ENCODE peak calls at places on chromosomes 2 and 18, in seven cellular contexts. R is astrocyte, X is mammary epithelial cell, A is HCT116, Y is GM23338, H is A549, K is endothelial cell of umbilical vein. O is an unnamed sample.

GRCh38 chr18:23918395-23919032 is 96.0 kb upstream of the TTC39C start:
- DNase-seq in R (peak; percentile 19), A (peak; percentile 42), Y (peak; percentile 95), K (peak; percentile 70), H (peak; percentile 44), X (no peak), O (peak; percentile 29)

GRCh38 chr2:64049633-64050220 is 30.5 kb upstream of the VPS54 start:
- DNase-seq in X (peak; percentile 69), K (peak; percentile 84), A (peak; percentile 44), Y (peak; percentile 84), H (peak; percentile 47), R (peak; percentile 37), O (peak; percentile 80)

GRCh38 chr18:63182247-63182771 is 137.3 kb downstream of the BCL2 start:
- DNase-seq in K (no peak), H (no peak), Y (no peak), X (no peak), R (no peak), A (no peak), O (no peak)

GRCh38 chr2:143128681-143129580 is at the start of gene ARHGAP15:
- DNase-seq in K (no peak), R (no peak), A (no peak), H (no peak), X (no peak), Y (no peak), O (no peak)

GRCh38 chr2:240465268-240465764 is 29.9 kb downstream of the GPC1 start:
- DNase-seq in A (no peak), Y (no peak), R (no peak), H (no peak), X (no peak), K (no peak), O (no peak)

GRCh38 chr18:75454022-75454795 is 26.7 kb upstream of the SMIM21 start:
- DNase-seq in A (no peak), H (no peak), X (no peak), Y (no peak), R (no peak), K (no peak), O (no peak)

GRCh38 chr2:199764273-199764800 is 86.7 kb downstream of the FTCDNL1 start:
- DNase-seq in Y (no peak), R (no peak), X (no peak), H (no peak), A (no peak), K (no peak), O (no peak)

GRCh38 chr2:125405816-125406215 is 1250.1 kb upstream of the GYPC start:
- DNase-seq in K (no peak), R (peak; percentile 92), A (no peak), H (peak; percentile 8), Y (peak; percentile 1), X (peak; percentile 63), O (peak; percentile 97)

GRCh38 chr2:10305715-10306114 is 3.0 kb downstream of the HPCAL1 start:
- DNase-seq in Y (peak; percentile 63), X (no peak), H (no peak), R (no peak), K (no peak), A (no peak), O (no peak)

GRCh38 chr2:27956895-27957294 is 66.4 kb downstream of the BABAM2 start:
- DNase-seq in Y (no peak), X (peak; percentile 55), R (peak; percentile 57), H (no peak), A (no peak), K (no peak), O (peak; percentile 65)

GRCh38 chr2:197075754-197076337 is 149.3 kb upstream of the PGAP1 start:
- DNase-seq in Y (peak; percentile 64), K (no peak), A (no peak), R (no peak), X (no peak), H (no peak), O (no peak)

GRCh38 chr2:165016772-165017411 is 61.6 kb upstream of the SLC38A11 start:
- DNase-seq in A (peak; percentile 22), Y (peak; percentile 80), K (peak; percentile 43), X (peak; percentile 43), R (peak; percentile 49), H (peak; percentile 28), O (peak; percentile 60)

GRCh38 chr2:101446869-101447268 is 28.0 kb downstream of the RFX8 start:
- DNase-seq in Y (no peak), H (no peak), X (peak; percentile 87), A (no peak), K (no peak), R (peak; percentile 96), O (peak; percentile 97)

GRCh38 chr2:181313845-181314244 is 143.3 kb upstream of the ITGA4 start:
- DNase-seq in A (no peak), K (no peak), H (no peak), X (no peak), R (no peak), Y (no peak), O (no peak)

GRCh38 chr2:181310967-181311366 is 146.2 kb upstream of the ITGA4 start:
- DNase-seq in K (no peak), X (no peak), Y (no peak), R (no peak), A (no peak), H (no peak), O (no peak)

GRCh38 chr2:181309576-181309975 is 147.6 kb upstream of the ITGA4 start:
- DNase-seq in H (no peak), Y (no peak), A (no peak), R (no peak), K (no peak), X (no peak), O (no peak)

GRCh38 chr2:181311841-181312240 is 145.3 kb upstream of the ITGA4 start:
- DNase-seq in A (no peak), K (no peak), H (no peak), Y (no peak), R (no peak), X (no peak), O (no peak)

DNA sequence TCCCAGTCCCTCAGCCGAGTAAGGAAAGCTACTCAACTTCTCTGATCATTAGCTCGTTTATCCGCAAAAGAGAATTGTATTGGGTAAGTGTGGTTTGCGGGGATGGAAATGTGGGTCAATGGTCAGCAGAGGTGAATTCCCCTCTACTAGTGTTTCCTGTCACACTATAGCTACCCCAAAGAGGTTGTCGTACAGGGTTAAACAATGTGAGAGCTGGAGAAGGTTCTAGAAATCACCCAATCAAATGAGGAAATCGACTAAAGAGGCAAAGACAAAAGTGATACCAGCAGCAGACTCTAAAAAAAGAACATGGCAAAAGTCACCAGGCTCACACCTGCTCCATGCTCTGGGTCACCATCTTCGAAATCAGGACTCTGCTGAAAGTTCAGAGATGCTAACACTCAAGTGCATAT is 144.7 kb upstream of the ITGA4 start:
- DNase-seq in A (no peak), X (no peak), K (no peak), H (no peak), Y (no peak), R (no peak), O (no peak)
- H3K4me2 ChIP-seq in A (no peak overlapping the region), X (no peak overlapping the region), K (no peak overlapping the region), H (no peak overlapping the region), Y (no peak overlapping the region), R (no peak overlapping the region), O (no peak overlapping the region)

GRCh38 chr18:58056159-58056558 is 12.1 kb downstream of the NEDD4L start:
- DNase-seq in R (no peak), X (no peak), K (no peak), Y (no peak), H (no peak), A (no peak), O (no peak)

GRCh38 chr18:58056847-58057246 is 12.8 kb downstream of the NEDD4L start:
- DNase-seq in Y (no peak), A (no peak), X (no peak), K (no peak), R (no peak), H (no peak), O (no peak)

GRCh38 chr18:58052960-58053359 is 8.9 kb downstream of the NEDD4L start:
- DNase-seq in R (no peak), X (no peak), A (no peak), Y (no peak), H (no peak), K (no peak), O (no peak)

GRCh38 chr18:58051765-58052460 is 7.9 kb downstream of the NEDD4L start:
- DNase-seq in K (peak; percentile 55), A (no peak), X (peak; percentile 32), Y (no peak), R (no peak), H (peak; percentile 25), O (peak; percentile 53)

GRCh38 chr18:58054041-58054733 is 10.2 kb downstream of the NEDD4L start:
- DNase-seq in Y (peak; percentile 72), X (peak; percentile 63), K (no peak), H (no peak), A (no peak), R (peak; percentile 74), O (peak; percentile 45)
- H3K4me2 ChIP-seq in Y (peak overlapping the region; percentile 61), X (peak overlapping the region; percentile 64), K (no peak overlapping the region), H (peak overlapping the region; percentile 74), A (peak overlapping the region; percentile 39), R (peak overlapping the region; percentile 50), O (peak overlapping the region; percentile 57)

DNA sequence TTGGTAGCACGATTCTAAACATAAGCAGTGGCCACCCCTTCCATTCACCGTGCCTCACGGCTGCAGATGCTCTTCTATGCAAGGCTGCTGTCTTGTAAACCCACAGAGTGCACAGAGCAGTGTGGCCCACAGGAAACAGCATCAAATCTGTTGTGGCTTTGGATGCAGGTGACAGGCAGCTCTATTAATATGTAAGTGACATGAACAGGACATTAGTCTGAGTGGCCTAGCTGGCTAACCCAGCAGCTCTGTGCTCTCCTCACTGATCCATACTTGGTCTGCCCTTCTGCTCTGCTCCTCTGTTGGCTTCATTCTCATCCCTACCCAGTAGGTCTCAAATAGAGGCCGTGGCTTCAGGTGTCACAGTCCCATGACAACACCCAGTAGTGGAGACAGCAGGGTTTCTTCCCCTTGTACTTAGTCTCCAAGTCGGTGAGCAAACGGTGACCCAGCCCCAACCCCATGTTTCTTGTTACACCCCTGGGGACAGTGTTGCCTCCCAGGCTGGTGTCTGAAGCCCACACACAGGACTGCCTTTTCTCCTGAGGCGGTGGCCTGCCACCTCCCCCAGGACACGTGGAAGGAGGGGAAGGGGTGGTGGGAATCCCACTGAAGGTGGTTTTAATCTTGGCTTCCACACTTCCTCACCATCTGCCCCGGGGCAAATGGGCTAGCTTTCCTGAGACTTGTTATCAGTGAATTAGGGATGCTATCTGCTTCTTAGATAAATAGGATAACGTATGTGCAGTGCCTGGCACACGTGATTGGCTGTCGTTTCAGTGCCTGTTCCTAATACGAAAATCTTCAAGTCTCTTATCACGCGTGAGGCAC is 6.0 kb downstream of the SH3RF3 start:
- DNase-seq in A (no peak), Y (no peak), K (peak; percentile 28), R (no peak), H (no peak), X (no peak), O (no peak)
- H3K4me2 ChIP-seq in A (no peak overlapping the region), Y (no peak overlapping the region), K (peak overlapping the region; percentile 13), R (peak overlapping the region; percentile 28), H (no peak overlapping the region), X (no peak overlapping the region), O (peak overlapping the region; percentile 62)

DNA sequence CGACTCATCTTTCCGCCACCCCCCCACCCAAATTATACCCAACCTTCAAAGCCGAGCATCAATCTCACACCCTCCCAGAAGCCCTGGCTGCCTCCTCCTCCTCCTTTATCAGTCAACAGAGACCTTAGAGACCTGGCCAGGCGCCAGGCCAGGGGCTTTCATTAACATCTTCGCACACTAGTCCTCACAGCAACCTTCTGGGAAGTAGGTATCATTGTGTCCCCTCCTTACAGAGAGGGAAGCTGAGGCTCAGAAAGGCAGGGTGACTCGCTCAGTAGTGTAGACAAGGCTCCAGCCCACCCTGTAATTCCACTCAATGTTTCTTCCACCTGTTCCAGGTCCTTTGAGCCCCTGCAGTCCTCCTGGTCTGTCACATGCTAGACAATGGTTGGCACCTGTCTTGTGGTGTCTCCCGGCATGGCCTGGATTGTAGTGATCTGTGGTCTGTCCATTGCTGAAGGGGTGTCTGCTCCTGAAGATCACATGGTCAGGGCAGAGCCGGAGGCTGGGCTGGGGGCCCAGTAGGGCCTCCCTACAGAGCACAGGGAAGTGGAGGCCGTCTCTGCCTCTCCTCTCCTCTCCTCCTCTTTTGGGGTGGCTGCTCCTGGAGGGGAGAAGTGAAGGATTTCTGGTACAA is 36.0 kb downstream of the KLHL29 start:
- DNase-seq in Y (no peak), A (no peak), X (no peak), H (no peak), K (no peak), R (no peak), O (no peak)
- H3K4me2 ChIP-seq in Y (no peak overlapping the region), A (no peak overlapping the region), X (no peak overlapping the region), H (no peak overlapping the region), K (no peak overlapping the region), R (no peak overlapping the region), O (no peak overlapping the region)